ENCODE peak calls at places on chromosomes 4 and X, in six cellular contexts. G, N, Z, C, Y and U are unnamed samples.
A peak's percentile ranks its signal among the peaks of the same experiment; 100 is the strongest.

GRCh38 chr4:90246841-90247240 is 119.6 kb downstream of the CCSER1 start:
- DNase-seq in G (no peak), N (no peak), Z (no peak), C (no peak), Y (no peak), U (no peak)

GRCh38 chr4:123564758-123565346 is 168.3 kb downstream of the SPRY1 start:
- DNase-seq in G (peak; percentile 74), N (peak; percentile 69), Z (peak; percentile 27), C (peak; percentile 24), Y (peak; percentile 81), U (no peak)

GRCh38 chr4:181835348-181835747 is 407.9 kb upstream of the TENM3 start:
- DNase-seq in G (no peak), N (peak; percentile 31), Z (no peak), C (no peak), Y (no peak), U (no peak)

GRCh38 chrX:102651968-102652744 is 873 bp downstream of the GPRASP1 start:
- DNase-seq in G (peak; percentile 50), N (peak; percentile 33), Z (no peak), C (no peak), Y (no peak), U (no peak)

GRCh38 chr4:51895816-51896408 is 53.0 kb downstream of the DCUN1D4 start:
- DNase-seq in G (peak; percentile 75), N (peak; percentile 65), Z (peak; percentile 33), C (peak; percentile 18), Y (peak; percentile 64), U (peak; percentile 3)

GRCh38 chr4:101953949-101954348 is 163.4 kb downstream of the BANK1 start:
- DNase-seq in G (peak; percentile 2), N (peak; percentile 80), Z (peak; percentile 16), C (no peak), Y (peak; percentile 52), U (no peak)

GRCh38 chr4:129344058-129344457 is 248.1 kb downstream of the C4orf33 start:
- DNase-seq in G (peak; percentile 64), N (peak; percentile 6), Z (no peak), C (no peak), Y (peak; percentile 24), U (no peak)

GRCh38 chr4:104352211-104352610 is 142.5 kb downstream of the CXXC4 start:
- DNase-seq in G (no peak), N (no peak), Z (no peak), C (no peak), Y (no peak), U (no peak)

GRCh38 chr4:3283483-3283882 is 9.3 kb upstream of the RGS12 start:
- DNase-seq in G (no peak), N (no peak), Z (no peak), C (no peak), Y (no peak), U (no peak)

GRCh38 chrX:13077168-13077567 is 32.7 kb upstream of the FAM9C start:
- DNase-seq in G (no peak), N (peak; percentile 58), Z (no peak), C (no peak), Y (no peak), U (no peak)

GRCh38 chr4:175646802-175647201 is 165.3 kb downstream of the GPM6A start:
- DNase-seq in G (no peak), N (no peak), Z (no peak), C (no peak), Y (no peak), U (no peak)

GRCh38 chr4:87209696-87210095 is 10.7 kb downstream of the KLHL8 start:
- DNase-seq in G (no peak), N (peak; percentile 56), Z (no peak), C (no peak), Y (no peak), U (no peak)

GRCh38 chrX:48589482-48590162 is 7.7 kb upstream of the WDR13 start:
- DNase-seq in G (peak; percentile 26), N (no peak), Z (no peak), C (no peak), Y (no peak), U (no peak)

GRCh38 chr4:602559-602942 is 22.8 kb upstream of the PDE6B start:
- DNase-seq in G (no peak), N (no peak), Z (no peak), C (no peak), Y (peak; percentile 78), U (no peak)

GRCh38 chrX:21740329-21741274 is 17.3 kb downstream of the SMPX start:
- DNase-seq in G (peak; percentile 33), N (no peak), Z (no peak), C (no peak), Y (peak; percentile 39), U (no peak)

GRCh38 chr4:122602277-122603142 is 18.4 kb downstream of the IL21 start:
- DNase-seq in G (peak; percentile 82), N (peak; percentile 64), Z (no peak), C (peak; percentile 32), Y (peak; percentile 42), U (no peak)

GRCh38 chrX:19627533-19627932 is 112.2 kb upstream of the MAP3K15 start:
- DNase-seq in G (no peak), N (peak; percentile 13), Z (no peak), C (no peak), Y (no peak), U (no peak)

GRCh38 chr4:92050875-92051274 is 252.9 kb upstream of the GRID2 start:
- DNase-seq in G (no peak), N (no peak), Z (no peak), C (no peak), Y (no peak), U (no peak)

GRCh38 chr4:67568820-67569219 is 10.3 kb downstream of the STAP1 start:
- DNase-seq in G (no peak), N (no peak), Z (no peak), C (no peak), Y (no peak), U (no peak)

GRCh38 chr4:7431696-7432530 is 2.8 kb downstream of the PSAPL1 start:
- DNase-seq in G (no peak), N (no peak), Z (no peak), C (no peak), Y (peak; percentile 51), U (no peak)

GRCh38 chrX:1661048-1661921 is 46.4 kb downstream of the ASMT start:
- DNase-seq in G (no peak), N (no peak), Z (no peak), C (no peak), Y (no peak), U (no peak)

GRCh38 chr4:87981505-87981904 is 6.0 kb downstream of the SPP1 start:
- DNase-seq in G (no peak), N (no peak), Z (no peak), C (no peak), Y (no peak), U (no peak)

GRCh38 chr4:78683352-78683751 is 92.8 kb upstream of the BMP2K start:
- DNase-seq in G (no peak), N (no peak), Z (no peak), C (no peak), Y (no peak), U (no peak)

GRCh38 chr4:182917182-182918043 is at the start of gene DCTD:
- DNase-seq in G (peak; percentile 66), N (peak; percentile 75), Z (no peak), C (no peak), Y (peak; percentile 81), U (no peak)

GRCh38 chr4:155799794-155800123 is 40.9 kb downstream of the GUCY1B1 start:
- DNase-seq in G (no peak), N (no peak), Z (no peak), C (no peak), Y (no peak), U (no peak)

GRCh38 chr4:184053476-184053875 is 148.4 kb downstream of the STOX2 start:
- DNase-seq in G (no peak), N (no peak), Z (no peak), C (no peak), Y (no peak), U (no peak)

DNA sequence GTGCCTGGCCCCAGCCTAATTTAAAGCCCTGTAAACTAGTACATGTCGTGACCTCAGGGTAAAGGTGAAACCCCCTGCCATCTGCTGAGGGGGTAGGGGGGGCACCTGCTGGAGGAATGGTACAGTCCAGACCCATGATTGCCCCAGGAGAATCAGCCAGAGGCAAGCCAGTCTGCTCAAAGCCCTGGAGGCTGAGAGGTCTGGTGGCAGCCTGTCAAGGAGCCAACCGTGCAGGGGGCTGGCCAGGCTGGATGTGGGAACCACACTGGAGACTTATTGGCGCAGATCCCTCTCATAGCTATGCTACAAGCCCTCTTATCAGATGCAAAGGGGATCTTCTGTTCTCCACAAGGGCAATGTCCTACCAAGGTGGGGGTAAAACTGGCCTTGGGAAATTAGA is 31.4 kb upstream of the PJA1 start:
- DNase-seq in G (no peak), N (no peak), Z (no peak), C (no peak), Y (no peak), U (no peak)
- H3K4me3 ChIP-seq in G (no peak overlapping the region), N (no peak overlapping the region), Z (no peak overlapping the region), C (no peak overlapping the region), Y (no peak overlapping the region), U (no peak overlapping the region)

DNA sequence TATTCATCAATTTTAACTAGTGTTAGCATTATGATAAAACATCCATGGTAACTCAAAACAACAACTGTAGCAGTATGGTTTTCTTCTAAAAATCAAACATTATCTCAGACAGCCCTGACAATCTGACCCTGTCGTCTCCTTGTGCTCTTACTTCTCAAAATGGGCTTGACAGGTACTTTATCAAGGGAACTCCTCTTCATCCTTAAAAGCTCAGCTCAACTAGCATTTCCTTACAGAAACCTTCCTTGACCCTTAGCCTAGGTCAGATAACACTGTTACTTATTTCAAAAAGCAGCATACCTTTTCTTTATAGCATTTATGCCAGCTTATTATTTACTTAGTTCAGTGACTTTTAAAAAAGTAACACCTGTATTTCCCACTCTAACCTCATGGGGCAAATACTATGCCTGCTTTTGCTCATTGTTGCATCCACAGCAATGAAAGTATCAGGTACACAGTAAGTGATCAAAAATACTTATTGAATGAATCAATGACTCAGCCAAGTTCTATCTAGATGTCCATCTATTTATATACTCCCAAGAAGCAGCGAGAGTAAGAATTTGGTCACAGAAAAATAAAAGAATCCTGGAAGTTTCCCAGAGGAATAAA is 41.9 kb downstream of the ADAMTS3 start:
- DNase-seq in G (no peak), N (no peak), Z (no peak), C (no peak), Y (no peak), U (no peak)
- TF ChIP-seq CTCF in G (no peak), N (no peak), Z (no peak), C (no peak), Y (no peak), U (no peak)

GRCh38 chr4:140523370-140523856 is 555 bp upstream of the ELMOD2 start:
- DNase-seq in G (no peak), N (no peak), Z (no peak), C (no peak), Y (no peak), U (no peak)
- H3K4me3 ChIP-seq in G (peak overlapping the region; percentile 74), N (peak overlapping the region; percentile 82), Z (peak overlapping the region; percentile 84), C (peak overlapping the region; percentile 55), Y (peak overlapping the region; percentile 37), U (peak overlapping the region; percentile 57)

GRCh38 chr4:113979973-113980615 is 647 bp upstream of the ARSJ start:
- DNase-seq in G (peak; percentile 67), N (peak; percentile 53), Z (no peak), C (no peak), Y (no peak), U (no peak)

GRCh38 chr4:113976937-113977855 is 2.3 kb downstream of the ARSJ start:
- DNase-seq in G (peak; percentile 56), N (no peak), Z (no peak), C (no peak), Y (no peak), U (no peak)

GRCh38 chr4:113978105-113978504 is 1.3 kb downstream of the ARSJ start:
- DNase-seq in G (peak; percentile 44), N (no peak), Z (no peak), C (no peak), Y (no peak), U (no peak)

GRCh38 chr4:113978561-113979156 is 788 bp downstream of the ARSJ start:
- DNase-seq in G (peak; percentile 45), N (no peak), Z (no peak), C (no peak), Y (peak; percentile 28), U (no peak)

GRCh38 chr4:113979157-113979972 is at the start of gene ARSJ:
- DNase-seq in G (peak; percentile 81), N (peak; percentile 80), Z (peak; percentile 65), C (peak; percentile 41), Y (peak; percentile 69), U (no peak)
- TF ChIP-seq CTCF in G (peak; percentile 29), N (peak; percentile 18), Z (peak; percentile 27), C (peak; percentile 12), Y (no peak), U (peak; percentile 1)